ENCODE peak calls at places on chromosome 17, in eight cellular contexts. E is brain microvascular endothelial cell; W is AML-193; R is central memory CD4-positive, alpha-beta T cell; Y is activated CD4-positive, alpha-beta T cell treated with anti-CD3 and anti-CD28 coated beads for 48 hours; T is SJCRH30; P is Right ventricle myocardium superior; C is stimulated activated effector memory CD8-positive, alpha-beta T cell treated with anti-CD3 and anti-CD28 coated beads, Interleukin-12 subunit alpha, Interleukin-12 subunit beta, amount 100 ng/mL, for 72 hours. V is an unnamed sample.

GRCh38 chr17:82007495-82008257 is 15.0 kb downstream of the CENPX start:
- DNase-seq in E (no peak), W (no peak), R (no peak), Y (no peak), T (peak; percentile 60), P (no peak), C (no peak), V (no peak)

GRCh38 chr17:57256708-57257112 is 387 bp downstream of the MSI2 start:
- DNase-seq in E (no peak), W (peak; percentile 36), R (peak; percentile 32), Y (peak; percentile 51), T (peak; percentile 33), P (no peak), C (no peak), V (no peak)

GRCh38 chr17:31404028-31404949 is 12.8 kb downstream of the RAB11FIP4 start:
- DNase-seq in E (no peak), W (no peak), R (no peak), Y (no peak), T (no peak), P (no peak), C (no peak), V (no peak)

GRCh38 chr17:82915697-82916027 is 75.8 kb upstream of the ZNF750 start:
- DNase-seq in E (no peak), W (no peak), R (no peak), Y (no peak), T (no peak), P (no peak), C (no peak), V (peak; percentile 9)

GRCh38 chr17:14276535-14277250 is 24.2 kb upstream of the HS3ST3B1 start:
- DNase-seq in E (no peak), W (no peak), R (no peak), Y (no peak), T (no peak), P (no peak), C (no peak), V (no peak)

GRCh38 chr17:47654991-47655390 is 5.3 kb downstream of the KPNB1 start:
- DNase-seq in E (no peak), W (no peak), R (no peak), Y (no peak), T (no peak), P (no peak), C (no peak), V (no peak)

GRCh38 chr17:47205419-47205963 is 3.7 kb upstream of the MYL4 start:
- DNase-seq in E (peak; percentile 65), W (no peak), R (peak; percentile 77), Y (peak; percentile 78), T (peak; percentile 82), P (peak; percentile 56), C (peak; percentile 20), V (no peak)

GRCh38 chr17:1643293-1643998 is 2.1 kb downstream of the SCARF1 start:
- DNase-seq in E (no peak), W (no peak), R (peak; percentile 73), Y (peak; percentile 68), T (no peak), P (peak; percentile 58), C (peak; percentile 38), V (peak; percentile 73)

GRCh38 chr17:2090804-2091534 is 36.1 kb downstream of the HIC1 start:
- DNase-seq in E (peak; percentile 94), W (no peak), R (no peak), Y (no peak), T (peak; percentile 40), P (peak; percentile 67), C (no peak), V (no peak)

GRCh38 chr17:78997231-78997741 is 12.3 kb downstream of the CANT1 start:
- DNase-seq in E (no peak), W (no peak), R (no peak), Y (no peak), T (no peak), P (peak; percentile 40), C (no peak), V (peak; percentile 60)

GRCh38 chr17:19703776-19704371 is 12.5 kb downstream of the SLC47A2 start:
- DNase-seq in E (no peak), W (no peak), R (no peak), Y (no peak), T (no peak), P (no peak), C (no peak), V (peak; percentile 74)

GRCh38 chr17:81917565-81918332 is at the start of gene SIRT7:
- DNase-seq in E (no peak), W (peak; percentile 87), R (peak; percentile 78), Y (peak; percentile 85), T (peak; percentile 95), P (peak; percentile 86), C (peak; percentile 73), V (peak; percentile 88)

GRCh38 chr17:29575511-29576213 is 7.2 kb downstream of the TP53I13 start:
- DNase-seq in E (no peak), W (no peak), R (no peak), Y (no peak), T (no peak), P (no peak), C (no peak), V (peak; percentile 62)

GRCh38 chr17:49358638-49359247 is 3.3 kb downstream of the ZNF652 start:
- DNase-seq in E (no peak), W (no peak), R (peak; percentile 28), Y (no peak), T (no peak), P (no peak), C (no peak), V (no peak)

V was measured in Right ventricle myocardium inferior.